ENCODE peak calls at places on chromosomes 11 and 22, in ten cellular contexts. N is heart right ventricle, J is pancreas, S is mucosa of descending colon, F is fibroblast of lung, V is cardiac fibroblast, K is AG04449, U is lung, C is uterus, I is epithelial cell of proximal tubule. D is an unnamed sample.

GRCh38 chr22:43148581-43148980 is 2.8 kb upstream of the TSPO start:
- DNase-seq in U (no peak), N (no peak), K (no peak), F (no peak), V (no peak), C (no peak), I (no peak), J (no peak), S (peak), D (no peak)

GRCh38 chr11:46410021-46410420 is 18.4 kb upstream of the CHRM4 start:
- DNase-seq in S (no peak), U (no peak), I (no peak), J (no peak), N (no peak), V (peak), F (no peak), K (no peak), C (no peak), D (no peak)

GRCh38 chr11:122782222-122782621 is 56.1 kb upstream of the CRTAM start:
- DNase-seq in N (no peak), U (no peak), C (no peak), I (no peak), K (no peak), V (no peak), F (no peak), S (no peak), J (no peak), D (no peak)

GRCh38 chr11:121054266-121054665 is 30.4 kb downstream of the TBCEL start:
- DNase-seq in K (no peak), S (no peak), V (no peak), C (no peak), I (no peak), J (no peak), F (no peak), N (no peak), U (no peak), D (no peak)

GRCh38 chr11:46112961-46113617 is 8.2 kb downstream of the PHF21A start:
- DNase-seq in N (no peak), U (no peak), K (no peak), J (no peak), S (no peak), F (peak), V (peak), C (no peak), I (no peak), D (peak)

GRCh38 chr11:64583296-64584262 is 7.4 kb upstream of the SLC22A12 start:
- DNase-seq in V (peak), N (peak), C (no peak), F (peak), U (no peak), J (peak), S (peak), I (no peak), K (no peak), D (no peak)

GRCh38 chr11:63869686-63870085 is 30.8 kb downstream of the MARK2 start:
- DNase-seq in I (no peak), S (peak), F (no peak), V (no peak), J (no peak), U (no peak), K (no peak), N (no peak), C (no peak), D (no peak)

GRCh38 chr11:8232849-8233606 is 30.6 kb downstream of the LMO1 start:
- DNase-seq in C (no peak), S (no peak), K (no peak), N (no peak), U (no peak), F (no peak), I (no peak), V (no peak), J (peak), D (no peak)

GRCh38 chr11:17988465-17988864 is 24.4 kb downstream of the SERGEF start:
- DNase-seq in U (no peak), I (no peak), F (no peak), V (no peak), K (no peak), N (no peak), C (no peak), J (no peak), S (no peak), D (no peak)

GRCh38 chr11:82229346-82229745 is 504.3 kb downstream of the FAM181B start:
- DNase-seq in F (no peak), K (no peak), V (peak), S (no peak), N (no peak), C (no peak), U (no peak), J (no peak), I (peak), D (no peak)
- TF ChIP-seq CTCF in F (no peak), K (no peak), V (no peak), S (no peak), N (no peak), C (peak), U (no peak), J (no peak), I (peak), D (no peak)

DNA sequence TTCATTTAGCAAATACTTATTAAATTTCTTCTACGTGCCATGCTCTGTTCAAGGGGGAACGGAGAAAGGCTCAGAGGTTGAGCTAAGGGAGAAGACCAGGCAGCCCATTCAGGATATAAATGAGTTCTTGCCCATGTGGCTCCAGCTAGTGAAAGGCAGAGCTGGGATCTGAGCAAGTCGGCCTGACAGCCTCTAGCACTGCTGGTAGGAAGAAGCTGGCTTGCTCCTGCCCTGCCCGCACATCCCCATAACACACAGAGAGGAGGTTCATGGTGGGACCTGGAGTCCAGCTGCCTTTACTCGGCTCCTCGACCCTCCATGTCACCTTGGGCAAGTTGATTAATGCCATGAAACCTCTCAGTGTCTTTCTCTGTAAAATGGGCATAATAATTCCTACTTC is 2.0 kb downstream of the SLC15A3 start:
- DNase-seq in V (no peak), F (no peak), S (no peak), I (no peak), J (peak), U (no peak), C (no peak), K (no peak), N (no peak), D (no peak)
- H3K4me3 ChIP-seq in V (no peak), F (no peak), S (no peak), I (no peak), J (peak), U (no peak), C (no peak), K (no peak), N (peak), D (no peak)

GRCh38 chr11:102596578-102596977 is 28.6 kb downstream of the MMP20 start:
- DNase-seq in S (no peak), F (no peak), V (no peak), N (no peak), U (no peak), I (no peak), C (no peak), K (no peak), J (no peak), D (no peak)

GRCh38 chr11:102589047-102589459 is 36.1 kb downstream of the MMP20 start:
- DNase-seq in K (no peak), I (no peak), N (no peak), U (no peak), V (no peak), C (no peak), F (no peak), J (no peak), S (no peak), D (no peak)

GRCh38 chr11:102591160-102591718 is 33.9 kb downstream of the MMP20 start:
- DNase-seq in S (no peak), V (no peak), N (no peak), K (no peak), J (no peak), C (no peak), I (no peak), F (no peak), U (no peak), D (no peak)

GRCh38 chr11:102590646-102591045 is 34.5 kb downstream of the MMP20 start:
- DNase-seq in S (no peak), U (no peak), F (no peak), I (no peak), J (no peak), N (no peak), C (no peak), V (no peak), K (no peak), D (no peak)

DNA sequence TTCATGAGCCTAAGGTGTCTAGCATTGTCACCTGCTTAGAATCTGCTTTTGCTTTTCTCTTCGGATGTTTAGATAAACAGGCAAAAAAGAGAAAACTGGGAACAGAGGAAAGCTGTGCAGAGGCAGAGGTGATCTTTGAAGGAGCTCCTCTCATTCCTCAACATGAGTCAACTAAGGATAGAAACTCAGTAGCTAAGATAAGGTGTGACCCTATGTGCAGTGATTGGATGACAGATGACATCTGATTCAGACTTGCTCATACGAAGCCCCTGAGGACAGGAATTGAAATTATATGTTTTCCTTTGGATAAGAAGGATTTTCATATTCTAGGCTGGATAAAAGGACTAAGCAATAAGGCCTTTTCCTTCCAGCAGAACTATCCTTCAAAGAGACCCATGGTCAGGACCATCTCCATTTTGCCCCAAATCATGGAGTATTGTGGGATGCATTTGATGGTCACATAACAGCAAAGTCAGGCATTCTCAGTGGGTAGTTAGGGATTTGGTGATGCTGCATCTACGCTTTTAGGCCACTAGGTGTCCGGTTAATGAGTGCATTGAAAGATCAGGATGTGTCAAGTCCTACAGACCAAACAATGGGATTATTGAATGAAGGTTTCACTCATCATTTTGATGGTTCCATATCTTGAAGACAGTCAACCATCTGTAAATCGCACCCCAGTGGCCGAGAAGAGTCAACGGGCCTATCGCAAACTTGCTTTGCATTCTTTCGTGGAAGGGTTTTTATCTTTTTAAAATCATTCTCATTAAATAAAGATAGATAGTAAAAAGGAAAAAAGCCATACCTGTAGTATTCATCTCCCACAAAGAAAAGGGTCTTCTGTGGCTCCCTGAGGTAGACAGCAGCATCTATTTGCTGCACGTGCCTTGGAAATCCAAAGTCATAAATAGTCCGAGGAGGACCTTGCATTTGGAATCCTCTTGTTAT is 32.2 kb downstream of the MMP20 start:
- DNase-seq in I (no peak), K (no peak), F (peak), S (no peak), J (no peak), C (no peak), V (peak), N (no peak), U (no peak), D (no peak)
- TF ChIP-seq CTCF in I (peak), K (peak), F (peak), S (no peak), J (peak), C (no peak), V (peak), N (no peak), U (peak), D (peak)

GRCh38 chr11:119027561-119028345 is 2.9 kb downstream of the SLC37A4 start:
- DNase-seq in N (no peak), K (no peak), I (no peak), S (no peak), J (no peak), V (no peak), F (no peak), U (no peak), C (no peak), D (no peak)
- H3K4me3 ChIP-seq in N (no peak), K (no peak), I (peak), S (no peak), J (peak), V (no peak), F (no peak), U (no peak), C (no peak), D (no peak)

GRCh38 chr11:126034026-126034822 is 28.4 kb downstream of the CDON start:
- DNase-seq in I (no peak), F (no peak), U (no peak), K (no peak), C (no peak), S (no peak), N (no peak), V (peak), J (no peak), D (no peak)

GRCh38 chr11:126039485-126040271 is 23.0 kb downstream of the CDON start:
- DNase-seq in S (no peak), F (peak), J (no peak), K (no peak), N (no peak), C (no peak), V (no peak), I (no peak), U (no peak), D (no peak)

GRCh38 chr11:126034880-126035279 is 27.8 kb downstream of the CDON start:
- DNase-seq in F (peak), U (no peak), C (no peak), S (no peak), V (no peak), N (no peak), J (no peak), I (no peak), K (no peak), D (no peak)

GRCh38 chr11:126032374-126032773 is 30.3 kb downstream of the CDON start:
- DNase-seq in U (no peak), C (no peak), J (no peak), K (no peak), V (no peak), F (no peak), S (no peak), I (no peak), N (no peak), D (no peak)

DNA sequence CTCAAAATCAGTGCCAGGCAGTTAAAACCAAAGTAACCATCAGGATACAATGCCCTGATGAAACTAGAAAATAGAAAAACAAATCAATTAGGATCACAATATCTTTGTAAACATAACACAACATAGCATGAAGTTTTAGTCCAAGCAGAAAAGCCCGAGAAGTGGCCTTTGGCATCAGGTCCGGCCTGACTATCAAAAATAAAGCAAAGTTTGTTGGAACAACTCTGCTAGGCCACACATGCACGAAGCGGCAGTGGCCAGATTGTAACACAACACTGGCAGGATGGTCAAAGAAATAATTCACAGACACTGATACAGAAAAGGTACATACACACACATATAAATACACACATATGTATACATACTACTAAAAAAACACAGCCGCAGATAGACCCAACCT is 26.9 kb downstream of the CDON start:
- DNase-seq in K (no peak), S (no peak), C (no peak), U (no peak), N (no peak), J (no peak), I (no peak), F (no peak), V (no peak), D (no peak)
- TF ChIP-seq CTCF in K (no peak), S (no peak), C (no peak), U (no peak), N (no peak), J (no peak), I (no peak), F (no peak), V (no peak), D (no peak)

DNA sequence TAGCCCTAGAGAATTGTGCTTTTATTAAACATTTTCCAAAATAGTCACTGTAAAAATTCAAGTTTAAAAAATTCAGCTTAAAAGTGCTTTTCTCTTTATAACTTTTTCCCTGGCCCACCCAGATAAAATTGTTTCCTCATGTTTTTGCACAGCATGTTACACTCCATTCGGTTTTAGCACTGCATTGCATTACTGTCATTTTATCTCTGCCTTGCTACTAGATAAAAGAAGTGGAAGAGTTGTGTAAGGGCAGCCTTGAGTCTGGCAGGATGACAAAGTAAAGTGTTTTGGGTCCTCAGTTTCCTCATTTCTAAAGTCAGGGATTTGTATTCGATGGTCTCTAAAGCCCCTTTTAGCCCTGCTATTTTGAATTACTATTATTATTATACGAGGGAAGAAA is 99.8 kb downstream of the ATM start:
- DNase-seq in N (no peak), C (no peak), J (no peak), K (no peak), V (peak), F (no peak), S (no peak), U (no peak), I (no peak), D (no peak)
- H3K4me3 ChIP-seq in N (no peak), C (no peak), J (no peak), K (no peak), V (no peak), F (no peak), S (no peak), U (no peak), I (no peak), D (no peak)

GRCh38 chr22:40534379-40535188 is 101.9 kb downstream of the MRTFA start:
- DNase-seq in I (no peak), J (no peak), U (no peak), V (peak), F (peak), C (no peak), K (no peak), N (no peak), S (no peak), D (no peak)

GRCh38 chr22:40531951-40532900 is 104.3 kb downstream of the MRTFA start:
- DNase-seq in J (no peak), U (no peak), K (no peak), F (no peak), S (no peak), I (no peak), N (no peak), V (no peak), C (no peak), D (no peak)

GRCh38 chr22:40533712-40534378 is 102.7 kb downstream of the MRTFA start:
- DNase-seq in C (no peak), J (no peak), F (peak), V (peak), I (no peak), S (no peak), K (no peak), U (no peak), N (no peak), D (no peak)

GRCh38 chr22:40535642-40536041 is 100.9 kb downstream of the MRTFA start:
- DNase-seq in S (no peak), K (no peak), I (no peak), V (no peak), U (no peak), F (no peak), C (no peak), J (no peak), N (no peak), D (no peak)

GRCh38 chr22:40535189-40535512 is 101.4 kb downstream of the MRTFA start:
- DNase-seq in U (no peak), V (no peak), C (no peak), I (no peak), N (no peak), F (no peak), K (no peak), J (no peak), S (no peak), D (no peak)
- TF ChIP-seq CTCF in U (no peak), V (no peak), C (no peak), I (no peak), N (no peak), F (no peak), K (no peak), J (no peak), S (no peak), D (no peak)

GRCh38 chr11:33934450-33934849 is 42.6 kb upstream of the LMO2 start:
- DNase-seq in K (no peak), N (no peak), J (no peak), C (no peak), U (no peak), V (no peak), S (no peak), F (no peak), I (no peak), D (no peak)
- H3K4me3 ChIP-seq in K (no peak), N (no peak), J (no peak), C (no peak), U (no peak), V (no peak), S (no peak), F (no peak), I (no peak), D (no peak)

D was measured in HFF-Myc.